ENCODE peak calls at places on chromosome 21, in five cellular contexts. N is neural progenitor cell, L is upper lobe of right lung, S is body of pancreas, K is MM.1S. Z is an unnamed sample.

GRCh38 chr21:17903029-17903806 is 84.1 kb upstream of the C21orf91 start:
- DNase-seq in L (no peak), S (no peak), K (peak; percentile 67), N (no peak), Z (no peak)

GRCh38 chr21:17498586-17498985 is 14.3 kb upstream of the CXADR start:
- DNase-seq in S (no peak), N (no peak), K (no peak), L (no peak), Z (no peak)

GRCh38 chr21:14836950-14837349 is 227.8 kb downstream of the NRIP1 start:
- DNase-seq in K (no peak), L (no peak), S (no peak), N (no peak), Z (no peak)

GRCh38 chr21:35046880-35047229 is 2.2 kb downstream of the RUNX1 start:
- DNase-seq in N (no peak), S (peak; percentile 14), K (no peak), L (no peak), Z (no peak)

GRCh38 chr21:41160036-41160435 is 7.9 kb upstream of the BACE2 start:
- DNase-seq in K (no peak), S (no peak), N (no peak), L (no peak), Z (no peak)

GRCh38 chr21:34280389-34280795 is 83.4 kb upstream of the KCNE2 start:
- DNase-seq in K (no peak), S (no peak), L (no peak), N (no peak), Z (no peak)

GRCh38 chr21:31509108-31510017 is 150.1 kb upstream of the SOD1 start:
- DNase-seq in L (no peak), N (peak; percentile 38), K (no peak), S (no peak), Z (no peak)

GRCh38 chr21:35648512-35648911 is 411.8 kb downstream of the SETD4 start:
- DNase-seq in K (peak; percentile 21), L (no peak), N (no peak), S (peak; percentile 63), Z (peak; percentile 74)

GRCh38 chr21:25986928-25987327 is 183.6 kb downstream of the APP start:
- DNase-seq in N (no peak), K (no peak), S (no peak), L (no peak), Z (no peak)

GRCh38 chr21:34824314-34824713 is 155.5 kb downstream of the CLIC6 start:
- DNase-seq in N (no peak), S (no peak), L (no peak), K (no peak), Z (no peak)

GRCh38 chr21:34260598-34260997 is 103.2 kb upstream of the KCNE2 start:
- DNase-seq in N (no peak), K (no peak), S (no peak), L (no peak), Z (no peak)

GRCh38 chr21:21897275-21897883 is 899.2 kb downstream of the NCAM2 start:
- DNase-seq in L (no peak), S (peak; percentile 40), K (no peak), N (no peak), Z (no peak)

GRCh38 chr21:25421327-25422028 is 185.8 kb downstream of the MRPL39 start:
- DNase-seq in L (no peak), K (peak; percentile 47), S (no peak), N (peak; percentile 77), Z (peak; percentile 39)

GRCh38 chr21:31772674-31773555 is 41.0 kb upstream of the SCAF4 start:
- DNase-seq in N (no peak), K (peak; percentile 77), S (no peak), L (no peak), Z (no peak)

GRCh38 chr21:33036430-33037162 is 10.9 kb downstream of the OLIG2 start:
- DNase-seq in N (no peak), S (no peak), K (peak; percentile 92), L (no peak), Z (peak; percentile 32)

GRCh38 chr21:32475162-32475812 is 62.8 kb downstream of the EVA1C start:
- DNase-seq in L (no peak), N (no peak), S (no peak), K (no peak), Z (no peak)

GRCh38 chr21:36535618-36536241 is 55.8 kb upstream of the CLDN14 start:
- DNase-seq in L (no peak), N (no peak), K (peak; percentile 98), S (no peak), Z (no peak)

GRCh38 chr21:27366846-27367245 is 400.0 kb upstream of the ADAMTS5 start:
- DNase-seq in L (no peak), N (no peak), K (no peak), S (no peak), Z (no peak)

GRCh38 chr21:41328660-41329300 is 12.2 kb downstream of the FAM3B start:
- DNase-seq in N (no peak), L (no peak), S (no peak), K (no peak), Z (no peak)

GRCh38 chr21:18398843-18399242 is 4.7 kb downstream of the TMPRSS15 start:
- DNase-seq in L (no peak), K (no peak), S (no peak), N (no peak), Z (no peak)

GRCh38 chr21:36291509-36291908 is 28.5 kb upstream of the MORC3 start:
- DNase-seq in K (no peak), L (no peak), S (no peak), N (no peak), Z (no peak)

GRCh38 chr21:32136546-32136945 is 142.3 kb downstream of the MIS18A start:
- DNase-seq in N (no peak), L (no peak), K (no peak), S (no peak), Z (no peak)

GRCh38 chr21:25995283-25995682 is 175.3 kb downstream of the APP start:
- DNase-seq in S (no peak), L (no peak), N (no peak), K (no peak), Z (no peak)

GRCh38 chr21:17732306-17732705 is 86.8 kb downstream of the C21orf91 start:
- DNase-seq in K (no peak), L (no peak), N (no peak), S (no peak), Z (no peak)

GRCh38 chr21:15009964-15010363 is 54.8 kb downstream of the NRIP1 start:
- DNase-seq in L (no peak), N (no peak), K (no peak), S (no peak), Z (no peak)

GRCh38 chr21:32916522-32917099 is 109.1 kb upstream of the OLIG2 start:
- DNase-seq in L (no peak), S (no peak), K (peak; percentile 37), N (no peak), Z (no peak)

GRCh38 chr21:30580132-30580531 is 10.1 kb downstream of the KRTAP22-2 start:
- DNase-seq in K (no peak), L (no peak), S (no peak), N (no peak), Z (no peak)

GRCh38 chr21:31733521-31734149 is 1.7 kb upstream of the SCAF4 start:
- DNase-seq in K (no peak), L (no peak), N (no peak), S (no peak), Z (no peak)

GRCh38 chr21:31132574-31133242 is 94.4 kb upstream of the KRTAP19-8 start:
- DNase-seq in K (peak; percentile 97), N (no peak), S (no peak), L (no peak), Z (no peak)

GRCh38 chr21:20259035-20259867 is 739.0 kb upstream of the NCAM2 start:
- DNase-seq in S (no peak), L (no peak), N (no peak), K (no peak), Z (no peak)

GRCh38 chr21:21076051-21076450 is 77.8 kb downstream of the NCAM2 start:
- DNase-seq in N (no peak), K (no peak), S (no peak), L (no peak), Z (no peak)

DNA sequence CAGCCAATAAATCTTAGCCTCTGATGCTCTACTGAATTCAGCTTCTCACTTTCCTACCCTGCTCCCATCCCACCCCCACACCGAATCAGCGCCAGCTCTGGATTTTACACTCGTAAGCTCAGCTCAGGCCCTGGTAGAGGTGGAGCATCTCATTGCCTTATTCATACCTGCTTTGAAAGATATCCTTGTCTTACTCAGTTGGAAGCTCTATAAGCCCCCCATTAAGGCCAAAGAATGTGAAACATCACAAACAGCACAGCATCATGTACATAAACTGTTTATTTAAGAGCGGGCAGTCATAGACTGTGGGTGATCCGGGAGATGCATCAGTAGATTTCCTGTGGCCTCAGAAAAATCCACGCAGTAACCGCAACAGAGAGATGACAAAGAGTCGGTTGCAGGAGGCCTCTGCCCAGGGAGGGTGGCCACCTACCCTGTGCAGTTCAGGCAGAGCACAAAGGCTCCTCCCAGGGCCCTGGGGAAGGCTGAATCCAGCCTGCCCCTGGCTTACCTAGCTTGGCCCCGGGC is 36.4 kb upstream of the ETS2 start:
- DNase-seq in S (no peak), L (no peak), K (no peak), N (peak; percentile 26), Z (no peak)
- H3K4me1 ChIP-seq in S (peaks cover 18% of the 10 kb centered on the region), L (peaks cover 13% of the 10 kb centered on the region), K (peaks cover 15% of the 10 kb centered on the region), N (peaks cover 11% of the 10 kb centered on the region), Z (no peaks in the 10 kb centered on the region)

DNA sequence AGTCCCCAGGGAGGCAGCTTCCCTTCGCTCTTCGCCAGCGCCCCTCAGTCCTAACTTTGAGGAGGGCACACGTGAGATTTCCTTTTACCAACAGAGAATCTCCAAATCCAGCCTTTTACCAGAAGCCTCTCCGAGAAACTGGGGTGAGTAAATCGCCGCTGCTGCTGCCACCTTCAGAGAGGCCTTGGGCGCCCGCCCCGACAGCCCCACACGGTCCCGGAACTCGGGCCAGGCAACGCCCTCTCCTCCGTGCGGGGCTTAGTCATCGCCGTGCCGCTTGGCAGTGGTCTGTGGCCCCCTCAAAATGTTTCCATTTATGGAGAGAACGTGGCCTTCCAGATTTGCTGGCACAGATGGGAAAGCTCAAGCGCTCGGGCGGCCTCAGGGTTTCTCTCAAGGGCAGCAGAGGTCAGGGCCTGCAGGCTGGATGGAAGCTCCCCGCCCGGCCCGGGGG is 41.4 kb upstream of the COL6A2 start:
- DNase-seq in K (no peak), S (peak; percentile 40), L (peak; percentile 71), N (no peak), Z (peak; percentile 44)
- H3K4me3 ChIP-seq in K (no peak overlapping the region), S (no peak overlapping the region), L (no peak overlapping the region), N (no peak overlapping the region), Z (no peak overlapping the region)

GRCh38 chr21:24375201-24375600 is 1232.1 kb downstream of the MRPL39 start:
- DNase-seq in K (peak; percentile 31), S (no peak), L (peak; percentile 37), N (no peak), Z (no peak)
- TF ChIP-seq CTCF in K (peak; percentile 46), S (no peak), L (no peak), N (peak; percentile 9), Z (no peak)

GRCh38 chr21:43727571-43728466 is 8.9 kb downstream of the PDXK start:
- DNase-seq in L (peak; percentile 88), K (no peak), S (peak; percentile 48), N (no peak), Z (peak; percentile 70)
- H3K4me1 ChIP-seq in L (peaks cover 71% of the 10 kb centered on the region), K (no peaks in the 10 kb centered on the region), S (peaks cover 82% of the 10 kb centered on the region), N (no peaks in the 10 kb centered on the region), Z (peaks cover 93% of the 10 kb centered on the region)

GRCh38 chr21:37658121-37658993 is 257.9 kb downstream of the KCNJ6 start:
- DNase-seq in L (no peak), S (peak; percentile 19), K (no peak), N (no peak), Z (no peak)
- H3K4me3 ChIP-seq in L (no peak overlapping the region), S (no peak overlapping the region), K (no peak overlapping the region), N (no peak overlapping the region), Z (no peak overlapping the region)

Z was measured in stomach.